ENCODE peak calls at places on chromosome 17, in ten cellular contexts. D is transverse colon; H is thyroid gland; T is ovary; P is OCI-LY7; Q is IMR-90; N is body of pancreas; B is endothelial cell of umbilical vein; A is effector memory CD4-positive, alpha-beta T cell; Z is prostate gland. V is an unnamed sample.

GRCh38 chr17:66960623-66961022 is 3.9 kb upstream of the CACNG4 start:
- DNase-seq in D (no peak), B (no peak), Z (no peak), H (peak; percentile 81), A (no peak), N (no peak), T (no peak), Q (no peak), P (no peak), V (no peak)

GRCh38 chr17:69763503-69763902 is 311.5 kb upstream of the KCNJ16 start:
- DNase-seq in T (no peak), A (no peak), Q (peak; percentile 54), P (no peak), Z (no peak), H (no peak), B (peak; percentile 34), N (no peak), D (no peak), V (no peak)

GRCh38 chr17:30225919-30226553 is 9.5 kb downstream of the SLC6A4 start:
- DNase-seq in H (no peak), Q (no peak), P (no peak), D (no peak), T (no peak), A (no peak), N (no peak), Z (no peak), B (no peak), V (no peak)

GRCh38 chr17:54153423-54153822 is 330.7 kb downstream of the KIF2B start:
- DNase-seq in Z (no peak), D (no peak), P (no peak), T (no peak), N (no peak), B (no peak), A (no peak), H (no peak), Q (no peak), V (no peak)

GRCh38 chr17:30477758-30478115 is 529 bp downstream of the GOSR1 start:
- DNase-seq in T (no peak), P (peak; percentile 8), H (no peak), Q (peak; percentile 19), D (no peak), A (peak; percentile 18), N (peak; percentile 5), B (no peak), Z (no peak), V (no peak)

GRCh38 chr17:55160501-55160900 is 104.3 kb upstream of the HLF start:
- DNase-seq in A (no peak), D (no peak), H (no peak), N (no peak), Z (no peak), Q (peak; percentile 4), P (no peak), B (no peak), T (no peak), V (no peak)

GRCh38 chr17:78173025-78173715 is 4.8 kb downstream of the SYNGR2 start:
- DNase-seq in D (peak; percentile 68), Q (no peak), A (no peak), T (no peak), B (no peak), N (no peak), P (no peak), Z (no peak), H (no peak), V (no peak)

GRCh38 chr17:30345089-30345433 is 11.2 kb upstream of the TMIGD1 start:
- DNase-seq in Z (no peak), B (no peak), P (no peak), A (no peak), D (no peak), H (no peak), Q (no peak), N (no peak), T (no peak), V (no peak)

GRCh38 chr17:49975531-49975930 is 6.5 kb downstream of the DLX4 start:
- DNase-seq in D (no peak), H (no peak), A (no peak), Z (no peak), P (no peak), N (no peak), T (no peak), Q (no peak), B (no peak), V (no peak)

GRCh38 chr17:48997103-48997826 is at the start of gene IGF2BP1:
- DNase-seq in D (no peak), N (no peak), T (no peak), Z (no peak), A (no peak), B (peak; percentile 80), P (peak; percentile 70), Q (peak; percentile 78), H (no peak), V (no peak)

GRCh38 chr17:34307110-34307509 is 12.1 kb upstream of the CCL8 start:
- DNase-seq in P (no peak), N (peak; percentile 14), B (no peak), A (no peak), H (no peak), T (peak; percentile 29), Q (peak; percentile 71), Z (no peak), D (no peak), V (no peak)

GRCh38 chr17:27949304-27949703 is 56.1 kb upstream of the LYRM9 start:
- DNase-seq in N (no peak), Z (no peak), A (no peak), P (no peak), H (no peak), B (no peak), Q (no peak), D (no peak), T (no peak), V (no peak)

GRCh38 chr17:33981713-33982601 is 273.1 kb upstream of the CCL2 start:
- DNase-seq in N (peak; percentile 49), D (peak; percentile 69), Q (no peak), A (no peak), T (no peak), H (no peak), B (no peak), Z (no peak), P (no peak), V (no peak)

GRCh38 chr17:70924776-70925175 is 755.4 kb downstream of the KCNJ2 start:
- DNase-seq in B (no peak), H (no peak), Q (no peak), Z (no peak), T (no peak), A (no peak), P (no peak), D (no peak), N (no peak), V (no peak)

GRCh38 chr17:56230660-56231059 is 77.4 kb downstream of the ANKFN1 start:
- DNase-seq in P (no peak), Z (no peak), H (no peak), T (no peak), D (no peak), N (peak; percentile 7), Q (no peak), A (no peak), B (no peak), V (no peak)

GRCh38 chr17:6137716-6138502 is 67.7 kb downstream of the WSCD1 start:
- DNase-seq in B (no peak), Q (no peak), H (no peak), Z (no peak), T (no peak), A (no peak), N (no peak), P (no peak), D (no peak), V (no peak)

GRCh38 chr17:38702900-38703741 is 2.0 kb upstream of the MLLT6 start:
- DNase-seq in A (no peak), N (peak; percentile 30), Z (peak; percentile 15), H (no peak), T (no peak), B (no peak), P (peak; percentile 52), D (peak; percentile 59), Q (no peak), V (no peak)
- H3K27ac ChIP-seq in A (peak overlapping the region; percentile 92), N (peak overlapping the region; percentile 98), Z (peak overlapping the region; percentile 96), H (peak overlapping the region; percentile 97), T (peak overlapping the region; percentile 49), B (no peak overlapping the region), P (peak overlapping the region; percentile 92), D (peak overlapping the region; percentile 99), Q (peak overlapping the region; percentile 8), V (peak overlapping the region; percentile 76)

DNA sequence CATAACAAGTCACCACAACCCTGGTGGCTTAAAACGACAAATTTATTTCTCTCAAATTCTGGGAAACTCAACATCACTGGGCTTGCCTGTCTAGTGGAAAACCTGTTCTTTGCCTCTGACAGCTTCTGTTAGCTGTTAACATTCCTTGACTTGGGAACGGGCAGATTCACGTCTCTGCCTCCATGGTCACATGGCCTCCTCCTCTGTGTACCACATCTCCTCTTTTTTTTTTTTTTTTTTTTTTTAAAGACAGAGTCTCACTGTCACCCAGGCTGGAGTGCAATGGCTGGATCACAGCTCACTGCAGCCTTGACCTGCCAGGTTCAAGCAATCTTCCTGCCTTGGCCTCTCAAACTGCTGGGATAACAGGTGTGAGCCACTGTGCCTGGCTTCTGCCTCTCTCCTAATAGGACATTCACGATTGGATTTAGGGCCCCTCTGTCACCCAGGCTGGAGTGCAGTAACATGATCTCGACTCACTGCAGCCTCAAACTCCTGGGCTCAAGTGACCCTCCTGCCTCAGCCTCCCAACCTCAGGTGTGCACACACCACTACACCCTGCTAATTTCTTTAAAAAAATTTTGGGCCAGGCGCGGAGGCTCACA is 11.7 kb upstream of the LLGL1 start:
- DNase-seq in Z (no peak), B (no peak), A (no peak), H (no peak), P (no peak), Q (no peak), T (no peak), D (no peak), N (no peak), V (no peak)
- H3K27ac ChIP-seq in Z (no peak overlapping the region), B (no peak overlapping the region), A (no peak overlapping the region), H (no peak overlapping the region), P (no peak overlapping the region), Q (no peak overlapping the region), T (no peak overlapping the region), D (no peak overlapping the region), N (no peak overlapping the region), V (no peak overlapping the region)

DNA sequence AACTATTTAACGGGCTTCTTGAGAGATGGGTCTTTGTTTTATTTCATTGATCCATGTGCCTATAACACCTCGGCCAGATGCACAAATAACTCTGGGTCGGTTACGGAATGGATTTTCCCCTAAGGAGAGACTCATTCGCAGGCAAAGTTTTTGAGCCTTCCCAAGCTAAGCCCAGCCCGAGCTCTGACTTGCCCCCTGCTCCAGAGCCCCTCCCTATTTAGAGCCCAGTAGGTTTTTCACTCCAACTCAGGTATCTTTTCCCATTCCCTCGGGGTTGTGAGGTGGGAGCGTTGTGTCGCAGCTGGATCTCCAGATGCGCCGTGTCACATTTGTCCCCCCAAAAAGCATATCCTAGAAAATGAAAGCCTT is 812 bp upstream of the MYOCD start:
- DNase-seq in D (no peak), B (no peak), P (no peak), Z (no peak), A (no peak), H (no peak), T (no peak), N (no peak), Q (no peak), V (no peak)
- H3K27ac ChIP-seq in D (peak overlapping the region; percentile 91), B (no peak overlapping the region), P (no peak overlapping the region), Z (peak overlapping the region; percentile 64), A (no peak overlapping the region), H (no peak overlapping the region), T (peak overlapping the region; percentile 13), N (no peak overlapping the region), Q (peak overlapping the region; percentile 86), V (no peak overlapping the region)

GRCh38 chr17:2083613-2084128 is 28.8 kb downstream of the HIC1 start:
- DNase-seq in P (no peak), B (peak; percentile 37), N (peak; percentile 78), D (peak; percentile 44), H (no peak), A (no peak), T (no peak), Q (no peak), Z (no peak), V (no peak)
- H3K27ac ChIP-seq in P (no peak overlapping the region), B (peak overlapping the region; percentile 86), N (peak overlapping the region; percentile 76), D (peak overlapping the region; percentile 89), H (peak overlapping the region; percentile 64), A (no peak overlapping the region), T (peak overlapping the region; percentile 47), Q (peak overlapping the region; percentile 77), Z (peak overlapping the region; percentile 69), V (peak overlapping the region; percentile 65)

V was measured in epithelial cell of prostate.